ENCODE peak calls at places on chromosomes 3 and 15, in four cellular contexts. H is GM12878, D is K562, F is HepG2. M is an unnamed sample.
A peak's percentile ranks its signal among the peaks of the same experiment; 100 is the strongest.

GRCh38 chr3:134428396-134428795 is 54.1 kb upstream of the AMOTL2 start:
- DNase-seq in H (no peak), D (no peak), F (no peak), M (no peak)

GRCh38 chr3:79543618-79544017 is 224.2 kb downstream of the ROBO1 start:
- DNase-seq in H (no peak), D (no peak), F (no peak), M (no peak)

GRCh38 chr3:36211656-36211999 is 168.7 kb upstream of the STAC start:
- DNase-seq in H (no peak), D (no peak), F (no peak), M (no peak)

GRCh38 chr15:32909431-32909830 is 191.6 kb downstream of the GREM1 start:
- DNase-seq in H (no peak), D (no peak), F (no peak), M (no peak)

GRCh38 chr15:66815322-66815721 is 113.3 kb downstream of the SMAD6 start:
- DNase-seq in H (no peak), D (no peak), F (no peak), M (no peak)

GRCh38 chr3:58217209-58217811 is 6.5 kb upstream of the DNASE1L3 start:
- DNase-seq in H (no peak), D (no peak), F (peak; percentile 84), M (peak; percentile 76)

GRCh38 chr3:17583530-17583929 is 158.9 kb downstream of the TBC1D5 start:
- DNase-seq in H (no peak), D (no peak), F (no peak), M (no peak)

GRCh38 chr15:25060996-25061620 is 106.3 kb downstream of the SNRPN start:
- DNase-seq in H (no peak), D (no peak), F (no peak), M (no peak)

GRCh38 chr3:187197255-187197654 is at the start of gene RTP1:
- DNase-seq in H (no peak), D (no peak), F (no peak), M (no peak)

GRCh38 chr3:184222521-184222920 is 6.9 kb upstream of the VWA5B2 start:
- DNase-seq in H (no peak), D (no peak), F (no peak), M (no peak)

GRCh38 chr3:187943677-187944390 is 198.6 kb upstream of the BCL6 start:
- DNase-seq in H (no peak), D (no peak), F (peak; percentile 22), M (no peak)

GRCh38 chr15:101023501-101024110 is 104.4 kb downstream of the LRRK1 start:
- DNase-seq in H (no peak), D (no peak), F (no peak), M (no peak)

GRCh38 chr3:46470831-46471230 is 6.1 kb upstream of the LTF start:
- DNase-seq in H (no peak), D (no peak), F (no peak), M (no peak)

GRCh38 chr15:42282344-42282743 is 9.1 kb upstream of the TMEM87A start:
- DNase-seq in H (no peak), D (no peak), F (no peak), M (no peak)

GRCh38 chr15:48794697-48795134 is 16.2 kb downstream of the CEP152 start:
- DNase-seq in H (peak; percentile 69), D (no peak), F (no peak), M (no peak)

GRCh38 chr3:8610961-8611360 is 33.6 kb downstream of the SSUH2 start:
- DNase-seq in H (no peak), D (no peak), F (no peak), M (no peak)

GRCh38 chr3:60076307-60076706 is 1026.5 kb upstream of the CFAP20DC start:
- DNase-seq in H (no peak), D (no peak), F (no peak), M (no peak)

GRCh38 chr15:60737217-60737616 is 258.3 kb upstream of the ICE2 start:
- DNase-seq in H (no peak), D (peak; percentile 14), F (no peak), M (no peak)

GRCh38 chr3:99767341-99767740 is 50.3 kb upstream of the CMSS1 start:
- DNase-seq in H (no peak), D (no peak), F (no peak), M (no peak)

GRCh38 chr3:69866988-69867720 is 127.9 kb downstream of the MITF start:
- DNase-seq in H (no peak), D (no peak), F (no peak), M (no peak)

GRCh38 chr3:133296315-133296917 is 103.4 kb upstream of the BFSP2 start:
- DNase-seq in H (no peak), D (no peak), F (no peak), M (no peak)

GRCh38 chr15:61426466-61426865 is 197.4 kb upstream of the RORA start:
- DNase-seq in H (no peak), D (no peak), F (no peak), M (no peak)

GRCh38 chr3:168049366-168049974 is 46.3 kb downstream of the GOLIM4 start:
- DNase-seq in H (no peak), D (no peak), F (no peak), M (no peak)

GRCh38 chr15:89127054-89127702 is 38.9 kb downstream of the ABHD2 start:
- DNase-seq in H (no peak), D (no peak), F (no peak), M (no peak)

GRCh38 chr3:159866201-159866746 is 122.4 kb upstream of the IL12A start:
- DNase-seq in H (no peak), D (no peak), F (no peak), M (no peak)

GRCh38 chr3:196202516-196202970 is 8.7 kb downstream of the ZDHHC19 start:
- DNase-seq in H (no peak), D (no peak), F (peak; percentile 46), M (no peak)

GRCh38 chr3:194054540-194054939 is 81.4 kb upstream of the HES1 start:
- DNase-seq in H (no peak), D (no peak), F (no peak), M (no peak)

GRCh38 chr3:87135412-87135811 is 91.7 kb upstream of the CHMP2B start:
- DNase-seq in H (no peak), D (no peak), F (no peak), M (no peak)

GRCh38 chr3:56790016-56790950 is 11.5 kb downstream of the ARHGEF3 start:
- DNase-seq in H (no peak), D (no peak), F (no peak), M (no peak)

DNA sequence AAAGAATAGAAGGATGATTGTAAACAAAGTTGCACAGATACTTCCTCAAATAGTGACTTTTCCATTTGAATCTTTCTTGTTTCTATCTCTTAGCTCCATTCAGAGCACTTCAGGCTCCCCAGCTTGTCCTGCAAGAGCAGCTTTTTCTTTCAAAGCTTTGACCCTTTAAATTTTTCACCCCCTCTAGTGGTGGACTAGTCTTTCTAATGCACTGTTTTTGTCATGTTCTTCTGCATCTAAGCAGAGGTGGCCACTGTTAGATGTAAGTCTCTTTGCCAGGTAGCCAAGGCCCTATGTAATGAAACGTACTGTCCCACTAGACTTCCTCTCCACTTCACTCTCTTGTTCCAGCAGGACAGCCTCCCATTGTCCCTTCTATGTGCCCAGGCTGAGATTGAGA is 74.0 kb upstream of the MANF start:
- DNase-seq in H (no peak), D (peak; percentile 18), F (peak; percentile 28), M (peak; percentile 30)
- TF ChIP-seq FOXK2 in H (no peak), D (no peak), F (no peak), M (no peak)

DNA sequence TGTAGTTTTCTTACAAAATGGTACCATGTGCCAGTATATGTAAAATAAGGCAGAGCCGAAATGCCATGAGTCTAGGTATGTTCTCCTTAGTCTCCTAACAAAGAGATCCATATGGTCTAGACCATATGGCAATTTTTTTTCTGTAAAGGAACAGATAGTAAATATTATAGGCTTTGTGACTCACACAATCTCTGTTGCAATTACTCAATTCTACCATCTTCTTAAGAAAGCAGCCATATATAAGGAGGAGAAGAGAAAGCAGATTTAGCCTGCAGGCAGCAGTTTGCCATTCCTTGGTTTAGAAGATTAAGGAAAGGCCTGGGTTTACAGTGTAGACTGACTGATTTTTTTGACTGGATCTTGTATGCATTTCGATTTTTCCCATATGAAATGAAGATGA is 16.3 kb upstream of the BBX start:
- DNase-seq in H (no peak), D (no peak), F (no peak), M (no peak)
- TF ChIP-seq TARDBP in H (no peak), D (no peak), F (no peak), M (no peak)

GRCh38 chr3:112654492-112654891 is 13.5 kb upstream of the CCDC80 start:
- DNase-seq in H (no peak), D (no peak), F (no peak), M (no peak)

GRCh38 chr3:112653209-112653871 is 12.4 kb upstream of the CCDC80 start:
- DNase-seq in H (no peak), D (no peak), F (no peak), M (no peak)

GRCh38 chr3:112654979-112655378 is 14.0 kb upstream of the CCDC80 start:
- DNase-seq in H (no peak), D (no peak), F (no peak), M (no peak)

GRCh38 chr3:112653881-112654300 is 12.9 kb upstream of the CCDC80 start:
- DNase-seq in H (no peak), D (no peak), F (no peak), M (no peak)

DNA sequence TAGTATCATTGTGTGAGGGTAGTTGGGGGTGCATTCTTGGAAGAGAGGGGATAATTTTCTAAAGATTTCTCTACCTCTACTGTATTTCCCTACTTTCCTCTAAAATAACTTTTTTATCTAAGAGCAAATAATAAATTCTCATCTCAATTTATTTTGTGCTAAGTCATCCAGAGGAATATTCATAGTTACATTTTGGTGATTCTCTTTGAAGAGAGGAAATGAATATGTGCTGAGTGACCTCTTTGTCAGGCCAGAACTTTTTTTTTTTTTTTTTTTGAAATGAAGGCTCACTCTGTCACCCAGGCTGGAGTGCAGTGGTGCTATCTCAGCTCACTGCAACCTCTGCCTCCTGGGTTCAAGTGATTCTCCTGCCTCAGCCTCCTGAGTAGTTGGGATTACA is 15.1 kb upstream of the CCDC80 start:
- DNase-seq in H (no peak), D (no peak), F (no peak), M (no peak)
- TF ChIP-seq FOXM1 in H (no peak), D (no peak), F (no peak), M (no peak)

GRCh38 chr15:43517354-43518072 is at the start of gene MAP1A:
- DNase-seq in H (no peak), D (peak; percentile 88), F (no peak), M (peak; percentile 46)
- TF ChIP-seq FOXK2 in H (no peak), D (peak; percentile 33), F (no peak), M (no peak)

GRCh38 chr3:75260-75659 is 121.3 kb upstream of the CHL1 start:
- DNase-seq in H (no peak), D (no peak), F (no peak), M (no peak)

GRCh38 chr3:73279-73678 is 123.3 kb upstream of the CHL1 start:
- DNase-seq in H (no peak), D (no peak), F (no peak), M (no peak)

GRCh38 chr3:74692-75243 is 121.8 kb upstream of the CHL1 start:
- DNase-seq in H (no peak), D (no peak), F (no peak), M (no peak)

GRCh38 chr3:72776-73175 is 123.8 kb upstream of the CHL1 start:
- DNase-seq in H (no peak), D (no peak), F (no peak), M (no peak)

GRCh38 chr3:69690-70089 is 126.9 kb upstream of the CHL1 start:
- DNase-seq in H (no peak), D (no peak), F (no peak), M (no peak)
- TF ChIP-seq TARDBP in H (no peak), D (no peak), F (no peak), M (no peak)

M was measured in HEK293T.